ENCODE peak calls at places on chromosomes 13 and 19, in four cellular contexts. H is A549, K is GM12878, A is K562. V is an unnamed sample. For H3K4me1, the result is how much of the 10 kb centered on the place peaks cover.

GRCh38 chr19:13579388-13580060 is 73.2 kb upstream of the CACNA1A start:
- DNase-seq in H (no peak), K (no peak), A (peak), V (peak)

GRCh38 chr13:27794075-27794691 is 1.9 kb downstream of the GSX1 start:
- DNase-seq in H (no peak), K (no peak), A (no peak), V (no peak)

GRCh38 chr19:5957132-5957531 is 20.8 kb downstream of the RANBP3 start:
- DNase-seq in H (no peak), K (no peak), A (no peak), V (peak)

GRCh38 chr19:53463263-53463662 is 4.3 kb upstream of the ZNF813 start:
- DNase-seq in H (no peak), K (no peak), A (peak), V (peak)

GRCh38 chr19:55373993-55374757 is 2.5 kb upstream of the TMEM190 start:
- DNase-seq in H (peak), K (no peak), A (no peak), V (peak)

GRCh38 chr13:40388617-40389016 is 277.8 kb downstream of the FOXO1 start:
- DNase-seq in H (no peak), K (peak), A (no peak), V (peak)

GRCh38 chr19:12766051-12766521 is 9.3 kb downstream of the HOOK2 start:
- DNase-seq in H (peak), K (no peak), A (peak), V (peak)

GRCh38 chr19:46221981-46222610 is 7.4 kb upstream of the IGFL1 start:
- DNase-seq in H (peak), K (no peak), A (no peak), V (peak)

GRCh38 chr13:86446311-86446710 is 647.1 kb upstream of the SLITRK6 start:
- DNase-seq in H (peak), K (no peak), A (no peak), V (peak)

GRCh38 chr19:45442408-45442926 is 18.8 kb upstream of the ERCC1 start:
- DNase-seq in H (no peak), K (no peak), A (no peak), V (no peak)

GRCh38 chr19:30428281-30428680 is 56.1 kb downstream of the ZNF536 start:
- DNase-seq in H (no peak), K (no peak), A (no peak), V (no peak)

GRCh38 chr13:77330009-77330471 is 3.1 kb upstream of the MYCBP2 start:
- DNase-seq in H (no peak), K (no peak), A (no peak), V (no peak)

GRCh38 chr19:13172335-13173128 is 22.3 kb downstream of the IER2 start:
- DNase-seq in H (peak), K (no peak), A (peak), V (peak)

GRCh38 chr13:109787135-109787954 is 962 bp upstream of the IRS2 start:
- DNase-seq in H (no peak), K (no peak), A (peak), V (peak)

GRCh38 chr13:114050536-114051450 is 76.9 kb upstream of the C13orf46 start:
- DNase-seq in H (no peak), K (no peak), A (no peak), V (no peak)

GRCh38 chr19:12790628-12791344 is 500 bp upstream of the JUNB start:
- DNase-seq in H (no peak), K (no peak), A (no peak), V (no peak)

GRCh38 chr19:6719992-6720368 is 470 bp downstream of the C3 start:
- DNase-seq in H (no peak), K (no peak), A (no peak), V (no peak)

GRCh38 chr19:49084206-49085019 is 838 bp upstream of the SNRNP70 start:
- DNase-seq in H (no peak), K (no peak), A (no peak), V (no peak)

GRCh38 chr13:91056746-91057145 is 290.7 kb upstream of the MIR17HG start:
- DNase-seq in H (no peak), K (peak), A (no peak), V (no peak)
- H3K4me2 ChIP-seq in H (no peak), K (peak), A (no peak), V (no peak)

DNA sequence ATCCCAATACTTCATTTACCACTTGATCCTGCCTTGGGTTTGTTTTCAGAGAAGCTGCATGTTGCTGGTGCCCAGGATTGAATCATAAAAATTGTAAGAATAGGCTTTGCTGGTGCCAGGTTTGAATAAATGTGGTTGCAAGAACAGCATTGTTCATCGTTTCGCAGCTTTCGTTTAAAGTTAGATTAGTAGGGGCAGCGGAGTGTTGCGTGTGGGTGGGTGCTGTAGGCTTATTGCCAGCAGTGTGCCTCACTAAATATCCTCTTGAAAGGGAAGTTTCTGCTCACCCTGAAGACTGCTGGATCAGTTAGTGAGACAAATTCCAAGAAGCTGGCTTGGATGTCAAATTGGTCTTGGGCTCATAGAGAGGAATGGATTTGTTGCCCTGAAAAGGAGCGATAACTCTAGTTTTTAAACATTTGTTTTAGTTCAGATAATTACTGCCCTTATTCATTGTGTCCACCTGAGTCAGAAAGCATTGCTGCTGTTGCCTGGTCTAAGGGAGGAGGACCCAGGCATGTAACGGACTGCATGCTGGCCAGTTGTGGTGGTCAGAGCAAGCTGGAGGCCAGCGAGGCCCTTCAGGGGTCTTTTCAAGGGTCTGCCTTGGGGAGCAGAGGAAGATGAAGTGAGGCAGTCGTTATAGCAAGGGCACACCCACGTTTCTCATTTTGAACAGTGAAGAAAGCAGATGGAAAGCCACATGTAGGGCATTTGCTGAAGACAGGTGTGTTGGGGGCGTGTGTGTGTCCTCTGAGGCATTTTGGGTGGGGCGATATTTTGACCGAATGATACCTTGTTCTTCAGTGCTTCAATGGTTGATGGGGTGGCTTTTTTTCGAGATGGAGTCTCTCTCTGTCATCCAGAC is 8.5 kb downstream of the ILF3 start:
- DNase-seq in H (no peak), K (no peak), A (no peak), V (peak)
- TF ChIP-seq ELK1 in H (no peak), K (no peak), A (no peak), V (no peak)

GRCh38 chr19:15875075-15875474 is 22.8 kb downstream of the CYP4F2 start:
- DNase-seq in H (no peak), K (no peak), A (no peak), V (no peak)
- H3K4me1 ChIP-seq in H (under half), K (under half), A (under half), V (under half)

GRCh38 chr19:17846146-17846545 is 1.6 kb downstream of the JAK3 start:
- DNase-seq in H (no peak), K (peak), A (no peak), V (no peak)
- H3K4me2 ChIP-seq in H (no peak), K (peak), A (no peak), V (no peak)

GRCh38 chr19:2215281-2215751 is 20.8 kb downstream of the PLEKHJ1 start:
- DNase-seq in H (no peak), K (no peak), A (no peak), V (no peak)
- TF ChIP-seq ELK1 in H (no peak), K (no peak), A (no peak), V (no peak)

DNA sequence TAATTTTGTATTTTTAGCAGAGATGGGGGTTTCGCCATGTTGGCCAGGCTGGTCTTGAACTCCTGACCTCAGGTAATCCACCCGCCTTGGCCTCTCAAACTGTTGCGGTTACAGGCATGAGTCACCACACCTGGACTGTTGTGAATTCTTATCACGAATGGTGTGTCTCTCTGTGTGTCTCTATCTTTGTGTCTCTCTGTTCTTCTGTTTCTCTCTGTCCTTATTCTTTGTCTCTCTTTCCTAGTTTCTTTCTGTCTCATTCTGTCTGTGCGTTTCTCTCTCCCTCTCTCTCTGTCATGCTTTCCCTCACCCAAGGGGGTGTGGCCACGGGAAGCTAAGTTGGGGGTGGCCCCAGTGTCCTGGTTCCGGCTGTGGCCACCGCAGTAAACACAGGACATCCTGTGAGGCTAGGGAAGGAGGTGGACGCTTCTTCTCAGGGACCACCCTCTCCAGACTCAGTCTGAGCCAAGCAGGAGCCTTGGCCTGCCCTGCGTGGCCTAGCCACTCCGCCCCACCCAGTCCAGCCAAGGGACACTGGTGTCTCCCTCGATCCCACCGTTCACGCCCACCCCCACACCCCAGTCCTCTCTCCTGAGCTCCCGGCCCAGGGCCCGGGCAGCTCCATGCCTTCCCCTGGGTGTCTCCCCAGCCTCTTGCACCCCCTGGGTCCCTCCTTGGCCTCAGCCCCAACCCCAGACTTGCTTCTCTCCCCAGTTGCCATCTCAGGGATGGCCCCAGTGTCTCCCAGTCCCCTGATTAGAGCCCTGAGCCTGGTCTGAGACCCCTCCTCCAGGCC is 3.9 kb upstream of the PRX start:
- DNase-seq in H (peak), K (no peak), A (peak), V (peak)
- H3K4me1 ChIP-seq in H (under half), K (under half), A (under half), V (under half)

GRCh38 chr13:23792680-23793079 is 96.5 kb downstream of the MIPEP start:
- DNase-seq in H (no peak), K (no peak), A (no peak), V (peak)

GRCh38 chr13:23788459-23788858 is 100.7 kb downstream of the MIPEP start:
- DNase-seq in H (no peak), K (no peak), A (no peak), V (peak)

GRCh38 chr13:23786607-23787006 is 102.6 kb downstream of the MIPEP start:
- DNase-seq in H (no peak), K (no peak), A (no peak), V (no peak)

GRCh38 chr13:23790591-23791170 is 98.5 kb downstream of the MIPEP start:
- DNase-seq in H (no peak), K (no peak), A (no peak), V (peak)

GRCh38 chr13:23789576-23790346 is 99.4 kb downstream of the MIPEP start:
- DNase-seq in H (no peak), K (no peak), A (no peak), V (no peak)
- H3K4me2 ChIP-seq in H (no peak), K (peak), A (no peak), V (no peak)